ENCODE peak calls at places on chromosomes 2 and 18, in six cellular contexts. P is endodermal cell, C is breast epithelium, K is transverse colon, Y is Peyer's patch, O is right atrium auricular region. S is an unnamed sample. For H3K27me3, the result is how much of the 10 kb centered on the place peaks cover.

GRCh38 chr18:42977982-42978595 is 137.4 kb downstream of the RIT2 start:
- DNase-seq in O (no peak), P (peak), Y (no peak), K (no peak), C (no peak), S (no peak)

GRCh38 chr2:227221120-227221519 is 56.7 kb downstream of the COL4A3 start:
- DNase-seq in K (no peak), C (no peak), O (no peak), P (no peak), Y (no peak), S (no peak)

GRCh38 chr2:43055086-43055912 is 171.1 kb downstream of the ZFP36L2 start:
- DNase-seq in Y (peak), O (no peak), K (no peak), C (no peak), P (no peak), S (no peak)

GRCh38 chr2:237199577-237199976 is 113.9 kb downstream of the COPS8 start:
- DNase-seq in K (no peak), P (peak), Y (no peak), C (no peak), O (no peak), S (no peak)

GRCh38 chr2:43134571-43134889 is 91.9 kb downstream of the ZFP36L2 start:
- DNase-seq in O (no peak), C (no peak), P (no peak), Y (no peak), K (no peak), S (no peak)

GRCh38 chr2:217599906-217600305 is 402.9 kb downstream of the TNS1 start:
- DNase-seq in K (no peak), C (no peak), Y (no peak), P (no peak), O (no peak), S (no peak)

GRCh38 chr18:78565240-78565639 is 414.4 kb upstream of the SALL3 start:
- DNase-seq in P (no peak), K (no peak), C (no peak), O (no peak), Y (no peak), S (no peak)

GRCh38 chr2:197198890-197199289 is 111.7 kb downstream of the ANKRD44 start:
- DNase-seq in Y (peak), P (no peak), O (peak), K (peak), C (no peak), S (peak)

GRCh38 chr2:88626171-88627054 is 851 bp downstream of the EIF2AK3 start:
- DNase-seq in P (peak), K (peak), C (no peak), Y (peak), O (no peak), S (peak)

GRCh38 chr2:235539773-235540172 is 45.9 kb downstream of the AGAP1 start:
- DNase-seq in K (no peak), P (no peak), O (no peak), C (no peak), Y (peak), S (no peak)

GRCh38 chr2:7510353-7510752 is 593.1 kb downstream of the RNF144A start:
- DNase-seq in K (no peak), P (no peak), O (no peak), C (no peak), Y (no peak), S (no peak)
- TF ChIP-seq CTCF in K (no peak), P (peak), O (no peak), C (no peak), Y (no peak), S (peak)

GRCh38 chr2:165662720-165663119 is 131.3 kb downstream of the GALNT3 start:
- DNase-seq in O (no peak), K (no peak), P (no peak), Y (no peak), C (no peak), S (no peak)

GRCh38 chr2:165665614-165666013 is 128.4 kb downstream of the GALNT3 start:
- DNase-seq in K (no peak), Y (no peak), P (no peak), O (no peak), C (no peak), S (no peak)

GRCh38 chr2:165666605-165667004 is 127.4 kb downstream of the GALNT3 start:
- DNase-seq in P (no peak), K (no peak), Y (no peak), O (no peak), C (no peak), S (no peak)

GRCh38 chr2:165667375-165667774 is 126.7 kb downstream of the GALNT3 start:
- DNase-seq in O (no peak), Y (no peak), K (no peak), P (no peak), C (no peak), S (no peak)
- H3K4me3 ChIP-seq in O (no peak), Y (no peak), K (no peak), P (no peak), C (no peak), S (no peak)

GRCh38 chr2:73979021-73979420 is 5.7 kb upstream of the TET3 start:
- DNase-seq in O (no peak), Y (no peak), P (peak), K (no peak), C (no peak), S (no peak)
- H3K27me3 ChIP-seq in O (under half), Y (under half), P (under half), K (under half), C (under half), S (under half)

GRCh38 chr18:50967714-50968661 is at the start of gene ELAC1:
- DNase-seq in P (peak), O (peak), K (peak), C (peak), Y (peak), S (peak)
- TF ChIP-seq CTCF in P (peak), O (peak), K (no peak), C (no peak), Y (no peak), S (no peak)

DNA sequence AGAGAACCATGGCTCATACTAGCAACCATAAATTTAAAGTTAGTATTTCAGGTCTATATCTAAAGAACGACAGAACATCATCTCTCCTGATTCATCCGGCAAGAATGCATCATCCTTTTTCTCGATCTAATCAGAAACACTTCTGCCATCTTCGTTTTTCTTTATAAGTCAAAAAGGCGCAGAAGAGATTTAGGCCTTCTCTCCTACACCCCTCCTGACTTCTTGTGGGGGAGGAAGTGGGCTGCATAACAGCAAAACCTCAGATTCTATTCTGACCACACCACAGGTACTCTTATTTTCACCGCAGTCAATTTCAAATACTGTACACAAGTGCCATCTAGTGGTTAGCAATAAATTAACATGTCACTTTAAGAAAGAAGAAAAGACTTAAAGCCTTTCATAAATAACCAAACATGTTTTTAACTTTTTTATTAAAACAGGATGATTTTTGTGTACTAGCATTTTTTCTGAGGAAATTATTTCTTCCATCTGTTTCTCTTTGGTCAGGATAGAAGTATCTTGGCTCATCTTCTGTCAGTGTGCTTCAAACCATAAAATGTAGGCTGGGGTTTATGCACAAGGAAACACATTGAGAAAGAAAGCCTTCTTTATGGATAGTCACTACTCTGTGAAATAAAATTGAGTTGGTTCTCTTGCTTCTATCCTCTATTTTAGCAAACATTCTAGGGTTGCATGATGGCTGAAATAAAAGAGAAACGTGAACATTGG is 48.3 kb upstream of the PIK3C3 start:
- DNase-seq in Y (no peak), P (no peak), O (no peak), C (no peak), K (no peak), S (peak)
- H3K4me3 ChIP-seq in Y (no peak), P (no peak), O (no peak), C (no peak), K (no peak), S (no peak)